ENCODE peak calls at places on chromosomes 16 and 17, in nine cellular contexts. X, H, A, V, U, F, M, K and S are unnamed samples.

GRCh38 chr17:48998557-48999440 is 1.6 kb downstream of the IGF2BP1 start:
- DNase-seq in X (no peak), H (peak), A (no peak), V (peak), U (no peak), F (no peak), M (no peak), K (no peak), S (no peak)

GRCh38 chr16:53053967-53054669 is 673 bp upstream of the CHD9 start:
- DNase-seq in X (no peak), H (no peak), A (no peak), V (no peak), U (no peak), F (no peak), M (peak), K (no peak), S (no peak)

GRCh38 chr17:68674271-68674925 is 73.2 kb upstream of the FAM20A start:
- DNase-seq in X (no peak), H (peak), A (no peak), V (no peak), U (no peak), F (no peak), M (no peak), K (no peak), S (no peak)

GRCh38 chr17:8421571-8421970 is 14.1 kb upstream of the NDEL1 start:
- DNase-seq in X (no peak), H (no peak), A (no peak), V (no peak), U (no peak), F (no peak), M (no peak), K (no peak), S (peak)

GRCh38 chr17:64103751-64104364 is 26.1 kb downstream of the ERN1 start:
- DNase-seq in X (peak), H (peak), A (no peak), V (no peak), U (no peak), F (no peak), M (no peak), K (no peak), S (no peak)

GRCh38 chr17:21313320-21313719 is 28.8 kb downstream of the MAP2K3 start:
- DNase-seq in X (no peak), H (no peak), A (no peak), V (no peak), U (no peak), F (no peak), M (no peak), K (no peak), S (no peak)

GRCh38 chr17:37847102-37847501 is 77.1 kb upstream of the TBC1D3K start:
- DNase-seq in X (no peak), H (no peak), A (no peak), V (no peak), U (no peak), F (no peak), M (no peak), K (no peak), S (no peak)

GRCh38 chr16:72262711-72263110 is 90.8 kb upstream of the PMFBP1 start:
- DNase-seq in X (no peak), H (no peak), A (no peak), V (no peak), U (no peak), F (no peak), M (no peak), K (no peak), S (no peak)

GRCh38 chr17:57607553-57608120 is 137.5 kb downstream of the CCDC182 start:
- DNase-seq in X (peak), H (no peak), A (no peak), V (no peak), U (no peak), F (no peak), M (peak), K (no peak), S (no peak)

GRCh38 chr17:18981642-18982424 is 22.7 kb downstream of the FAM83G start:
- DNase-seq in X (peak), H (peak), A (no peak), V (no peak), U (peak), F (peak), M (no peak), K (no peak), S (peak)

GRCh38 chr17:32266389-32267269 is 997 bp downstream of the RHBDL3 start:
- DNase-seq in X (no peak), H (no peak), A (no peak), V (peak), U (no peak), F (no peak), M (peak), K (peak), S (no peak)

GRCh38 chr17:61477204-61477834 is 25.1 kb downstream of the TBX4 start:
- DNase-seq in X (no peak), H (no peak), A (no peak), V (no peak), U (no peak), F (no peak), M (no peak), K (no peak), S (no peak)

GRCh38 chr16:72848759-72849664 is 198.9 kb downstream of the ZFHX3 start:
- DNase-seq in X (peak), H (peak), A (peak), V (no peak), U (peak), F (peak), M (no peak), K (no peak), S (peak)

GRCh38 chr17:62857526-62857925 is 49.4 kb upstream of the MARCHF10 start:
- DNase-seq in X (no peak), H (no peak), A (no peak), V (no peak), U (no peak), F (no peak), M (no peak), K (no peak), S (no peak)

GRCh38 chr17:8520981-8521380 is 85.3 kb downstream of the NDEL1 start:
- DNase-seq in X (no peak), H (no peak), A (no peak), V (no peak), U (no peak), F (no peak), M (no peak), K (no peak), S (peak)

GRCh38 chr17:82330322-82331239 is 3.0 kb downstream of the SECTM1 start:
- DNase-seq in X (peak), H (no peak), A (peak), V (peak), U (no peak), F (peak), M (no peak), K (no peak), S (peak)

GRCh38 chr16:25464058-25464457 is 206.4 kb upstream of the ZKSCAN2 start:
- DNase-seq in X (no peak), H (no peak), A (no peak), V (no peak), U (no peak), F (no peak), M (no peak), K (no peak), S (no peak)